ENCODE peak calls at places on chromosomes 11 and 22, in six cellular contexts. N is stimulated activated naive B cell treated with anti-CD40 and anti-IgM and Interleukin-4, amounts not matched to agents 10 μg/mL and 1 μg/mL and 100 μg/mL, for 72 hours; X is mesenchymal stem cell; B is HFF-Myc; Y is NAMALWA; R is EL. L is an unnamed sample.

GRCh38 chr11:7348432-7349298 is 97.0 kb downstream of the SYT9 start:
- DNase-seq in R (no peak), X (peak), N (no peak), B (peak), Y (no peak), L (no peak)

GRCh38 chr11:132718711-132719641 is 813.3 kb downstream of the OPCML start:
- DNase-seq in R (no peak), N (no peak), Y (no peak), X (peak), B (no peak), L (no peak)

GRCh38 chr11:92714111-92714510 is 255.3 kb upstream of the MTNR1B start:
- DNase-seq in X (no peak), B (no peak), N (no peak), Y (no peak), R (no peak), L (no peak)

GRCh38 chr22:36585841-36586240 is 56.9 kb upstream of the EIF3D start:
- DNase-seq in X (no peak), B (no peak), Y (no peak), N (no peak), R (peak), L (no peak)

GRCh38 chr11:95450547-95451123 is 219.6 kb upstream of the SESN3 start:
- DNase-seq in N (no peak), B (no peak), Y (no peak), R (no peak), X (peak), L (no peak)

GRCh38 chr11:66268953-66269906 is 791 bp downstream of the RAB1B start:
- DNase-seq in X (peak), R (peak), N (no peak), Y (peak), B (peak), L (peak)

GRCh38 chr11:46127150-46127638 is 5.9 kb upstream of the PHF21A start:
- DNase-seq in Y (peak), R (peak), B (peak), N (no peak), X (peak), L (no peak)

GRCh38 chr11:123356539-123356938 is 73.5 kb upstream of the GRAMD1B start:
- DNase-seq in Y (no peak), B (no peak), N (no peak), R (no peak), X (no peak), L (no peak)

GRCh38 chr11:34792143-34792542 is 124.0 kb downstream of the APIP start:
- DNase-seq in B (no peak), N (no peak), R (no peak), Y (no peak), X (no peak), L (no peak)

GRCh38 chr11:6658647-6659046 is 3.0 kb upstream of the DCHS1 start:
- DNase-seq in Y (no peak), N (no peak), R (no peak), X (no peak), B (no peak), L (no peak)

GRCh38 chr11:85137597-85137996 is 489.5 kb downstream of the DLG2 start:
- DNase-seq in Y (no peak), N (no peak), B (no peak), X (no peak), R (no peak), L (no peak)

GRCh38 chr11:102683277-102683676 is 22.3 kb downstream of the MMP27 start:
- DNase-seq in X (no peak), N (no peak), R (no peak), B (no peak), Y (peak), L (no peak)

GRCh38 chr11:15967166-15967565 is 389.2 kb downstream of the SOX6 start:
- DNase-seq in Y (no peak), B (peak), N (no peak), X (peak), R (no peak), L (no peak)

GRCh38 chr22:20437253-20438065 is at the start of gene SCARF2:
- DNase-seq in R (peak), X (peak), N (no peak), Y (no peak), B (no peak), L (peak)

GRCh38 chr11:2944953-2945756 is 15.9 kb upstream of the PHLDA2 start:
- DNase-seq in Y (no peak), B (no peak), N (no peak), X (peak), R (peak), L (no peak)

GRCh38 chr11:23095650-23096049 is 235.4 kb upstream of the CCDC179 start:
- DNase-seq in N (no peak), Y (no peak), R (no peak), X (no peak), B (no peak), L (no peak)

GRCh38 chr22:46025973-46026906 is 49.3 kb upstream of the WNT7B start:
- DNase-seq in B (no peak), X (no peak), Y (no peak), N (no peak), R (no peak), L (no peak)

GRCh38 chr22:49628351-49629023 is 199.2 kb downstream of the BRD1 start:
- DNase-seq in R (no peak), N (no peak), B (no peak), X (no peak), Y (no peak), L (peak)

GRCh38 chr22:48096846-48097665 is 1334.6 kb downstream of the TBC1D22A start:
- DNase-seq in X (no peak), N (no peak), R (no peak), B (no peak), Y (peak), L (no peak)

GRCh38 chr11:44332665-44333064 is 22.7 kb upstream of the ALX4 start:
- DNase-seq in Y (no peak), R (no peak), N (no peak), B (no peak), X (no peak), L (no peak)

GRCh38 chr22:50525991-50526848 is 822 bp upstream of the SCO2 start:
- DNase-seq in Y (peak), X (peak), B (no peak), R (peak), N (peak), L (peak)

GRCh38 chr11:118634435-118635236 is 27.2 kb downstream of the PHLDB1 start:
- DNase-seq in Y (no peak), N (no peak), R (no peak), B (no peak), X (peak), L (no peak)

GRCh38 chr11:130400793-130401483 is 27.5 kb downstream of the ADAMTS8 start:
- DNase-seq in N (no peak), Y (no peak), R (peak), B (no peak), X (peak), L (no peak)

GRCh38 chr22:22745225-22746060 is 101.0 kb downstream of the GGTLC2 start:
- DNase-seq in B (no peak), X (no peak), R (peak), Y (peak), N (no peak), L (no peak)

GRCh38 chr22:49392247-49392646 is 435.4 kb downstream of the BRD1 start:
- DNase-seq in R (no peak), Y (no peak), N (no peak), B (no peak), X (no peak), L (no peak)

GRCh38 chr22:31093956-31094622 is 13.0 kb downstream of the SMTN start:
- DNase-seq in B (no peak), N (no peak), R (no peak), Y (no peak), X (no peak), L (peak)

GRCh38 chr11:561148-562003 is 606 bp downstream of the RASSF7 start:
- DNase-seq in X (no peak), Y (peak), R (peak), N (no peak), B (no peak), L (no peak)

L was measured in RWPE2.